ENCODE peak calls at places on chromosomes 12 and 14, in four cellular contexts. T, M, R and G are unnamed samples.

GRCh38 chr14:58746261-58746660 is 108.5 kb downstream of the DACT1 start:
- DNase-seq in T (peak), M (peak), R (no peak), G (no peak)

GRCh38 chr14:53696217-53696965 is 260.2 kb downstream of the BMP4 start:
- DNase-seq in T (no peak), M (no peak), R (no peak), G (no peak)

GRCh38 chr12:116384629-116385485 is 107.4 kb upstream of the MED13L start:
- DNase-seq in T (no peak), M (peak), R (no peak), G (peak)

GRCh38 chr14:89025581-89026236 is 201.3 kb downstream of the TTC8 start:
- DNase-seq in T (no peak), M (no peak), R (no peak), G (no peak)

GRCh38 chr12:90953956-90954421 is 987 bp downstream of the CCER1 start:
- DNase-seq in T (no peak), M (no peak), R (no peak), G (no peak)

GRCh38 chr12:90342081-90342480 is 612.9 kb downstream of the CCER1 start:
- DNase-seq in T (no peak), M (no peak), R (no peak), G (no peak)

GRCh38 chr12:10669533-10669932 is 4.3 kb downstream of the STYK1 start:
- DNase-seq in T (no peak), M (no peak), R (no peak), G (no peak)

GRCh38 chr12:60257063-60257462 is 661.2 kb downstream of the SLC16A7 start:
- DNase-seq in T (peak), M (peak), R (no peak), G (no peak)

GRCh38 chr12:19898009-19898408 is 458.7 kb downstream of the AEBP2 start:
- DNase-seq in T (no peak), M (no peak), R (no peak), G (no peak)

GRCh38 chr12:28933864-28934527 is 215.1 kb upstream of the FAR2 start:
- DNase-seq in T (no peak), M (no peak), R (no peak), G (no peak)

GRCh38 chr14:103474893-103475292 is 47.7 kb downstream of the CKB start:
- DNase-seq in T (no peak), M (no peak), R (no peak), G (no peak)

GRCh38 chr12:23493690-23494101 is 455.8 kb downstream of the SOX5 start:
- DNase-seq in T (no peak), M (no peak), R (no peak), G (no peak)

GRCh38 chr14:78921856-78922255 is 751.7 kb downstream of the NRXN3 start:
- DNase-seq in T (no peak), M (peak), R (no peak), G (no peak)

GRCh38 chr12:24398605-24399004 is 449.1 kb upstream of the SOX5 start:
- DNase-seq in T (no peak), M (no peak), R (no peak), G (no peak)

GRCh38 chr14:50001999-50002925 is 109.4 kb downstream of the ARF6 start:
- DNase-seq in T (no peak), M (no peak), R (no peak), G (no peak)

GRCh38 chr12:68303850-68304249 is 28.3 kb downstream of the MDM1 start:
- DNase-seq in T (no peak), M (peak), R (no peak), G (no peak)

GRCh38 chr14:77752799-77753516 is 8.0 kb downstream of the SNW1 start:
- DNase-seq in T (no peak), M (no peak), R (no peak), G (no peak)

GRCh38 chr12:48514728-48515127 is 10.7 kb upstream of the OR8S1 start:
- DNase-seq in T (no peak), M (no peak), R (no peak), G (no peak)

GRCh38 chr12:111993290-111994150 is 19.4 kb downstream of the TMEM116 start:
- DNase-seq in T (no peak), M (no peak), R (no peak), G (no peak)

GRCh38 chr14:64082837-64083236 is 211.3 kb downstream of the ESR2 start:
- DNase-seq in T (no peak), M (peak), R (peak), G (no peak)

GRCh38 chr14:60324837-60325236 is 75.8 kb downstream of the PPM1A start:
- DNase-seq in T (no peak), M (no peak), R (no peak), G (no peak)

GRCh38 chr14:106069786-106070185 is 543.4 kb downstream of the TMEM121 start:
- DNase-seq in T (no peak), M (no peak), R (no peak), G (no peak)

GRCh38 chr12:31773867-31774266 is 45.0 kb upstream of the AMN1 start:
- DNase-seq in T (no peak), M (no peak), R (no peak), G (no peak)

GRCh38 chr12:19695244-19696098 is 256.2 kb downstream of the AEBP2 start:
- DNase-seq in T (no peak), M (no peak), R (no peak), G (no peak)

GRCh38 chr12:124398578-124399227 is 103.8 kb downstream of the RFLNA start:
- DNase-seq in T (no peak), M (no peak), R (peak), G (no peak)

GRCh38 chr12:114412307-114412706 is 6.4 kb upstream of the TBX5 start:
- DNase-seq in T (no peak), M (no peak), R (no peak), G (no peak)

GRCh38 chr14:60637490-60638452 is 11.5 kb downstream of the SIX1 start:
- DNase-seq in T (no peak), M (peak), R (no peak), G (no peak)

GRCh38 chr12:50528800-50529199 is 24.0 kb downstream of the DIP2B start:
- DNase-seq in T (no peak), M (no peak), R (no peak), G (no peak)

GRCh38 chr14:104895786-104896642 is 28.7 kb upstream of the PLD4 start:
- DNase-seq in T (no peak), M (no peak), R (peak), G (peak)

GRCh38 chr12:18502422-18502821 is 235.4 kb downstream of the PLCZ1 start:
- DNase-seq in T (no peak), M (no peak), R (no peak), G (no peak)

GRCh38 chr12:29726321-29726692 is 57.4 kb downstream of the TMTC1 start:
- DNase-seq in T (no peak), M (peak), R (no peak), G (no peak)

GRCh38 chr12:123056053-123056452 is 75.6 kb downstream of the ARL6IP4 start:
- DNase-seq in T (peak), M (peak), R (no peak), G (no peak)

DNA sequence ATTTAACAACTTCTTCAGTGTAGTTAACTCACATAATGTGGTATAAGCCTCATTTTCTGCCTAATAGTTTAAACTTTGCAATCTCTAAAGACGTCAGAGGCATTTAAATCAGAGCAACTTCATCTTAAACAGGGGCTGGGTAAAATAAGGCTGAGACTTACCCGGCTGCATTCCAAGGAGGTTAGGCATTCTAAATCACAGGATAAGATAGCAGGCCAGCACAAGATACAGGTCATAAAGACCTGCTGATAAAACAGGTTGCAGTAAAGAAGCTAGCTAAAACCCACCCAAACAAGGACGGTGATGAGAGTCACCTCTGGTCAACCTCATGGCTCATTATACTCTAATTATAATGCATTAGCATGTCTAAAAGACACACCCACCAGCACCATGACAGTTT is 115.6 kb upstream of the PKP2 start:
- DNase-seq in T (no peak), M (no peak), R (no peak), G (no peak)
- H3K27ac ChIP-seq in T (no peak), M (no peak), R (no peak), G (no peak)

DNA sequence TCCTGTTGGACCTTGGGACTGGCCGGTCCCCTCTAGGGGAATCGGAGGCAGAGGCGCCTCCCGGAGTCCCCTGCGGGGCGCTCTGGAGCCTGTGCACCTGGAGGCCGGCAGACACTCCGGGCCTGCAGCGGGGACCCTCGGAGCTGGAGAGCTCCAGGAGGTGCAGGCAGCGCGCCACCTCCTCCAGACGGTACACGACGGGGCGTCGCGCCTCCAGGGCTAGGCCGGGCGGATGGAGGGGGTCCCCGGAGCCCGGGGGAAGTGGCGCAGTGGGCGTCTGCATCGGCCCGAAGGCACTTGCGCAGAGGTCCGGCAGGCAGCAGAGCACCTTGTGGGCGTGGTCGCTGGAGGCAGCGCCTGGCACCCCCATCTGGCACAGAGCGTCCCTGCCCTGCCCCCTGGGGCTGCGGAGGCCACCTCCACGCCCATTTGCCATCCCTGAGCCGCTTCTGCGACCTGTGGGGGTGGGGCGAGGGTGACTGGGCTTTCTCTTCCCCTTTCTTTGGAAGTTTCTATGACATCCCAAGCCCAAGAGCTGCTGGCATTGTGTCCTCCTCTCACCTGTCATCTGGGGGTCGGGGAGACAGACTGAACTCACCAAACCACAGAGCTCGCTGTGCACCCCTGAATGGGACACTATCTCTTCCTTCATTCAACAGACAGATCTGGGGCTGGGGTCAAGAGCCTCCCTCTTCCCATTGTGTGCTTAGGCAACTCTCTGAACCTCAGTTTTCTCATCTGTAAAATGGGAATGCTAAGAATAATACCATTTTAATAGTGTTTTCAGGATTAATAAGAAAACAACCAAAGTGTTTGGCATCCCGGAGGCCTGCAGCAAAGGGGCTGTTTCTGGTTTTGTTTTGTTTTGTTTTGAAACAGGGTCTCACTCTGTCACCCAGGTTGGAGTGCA is 37.5 kb upstream of the CORO1C start:
- DNase-seq in T (peak), M (no peak), R (peak), G (peak)
- TF ChIP-seq CTCF in T (peak), M (no peak), R (no peak), G (no peak)

DNA sequence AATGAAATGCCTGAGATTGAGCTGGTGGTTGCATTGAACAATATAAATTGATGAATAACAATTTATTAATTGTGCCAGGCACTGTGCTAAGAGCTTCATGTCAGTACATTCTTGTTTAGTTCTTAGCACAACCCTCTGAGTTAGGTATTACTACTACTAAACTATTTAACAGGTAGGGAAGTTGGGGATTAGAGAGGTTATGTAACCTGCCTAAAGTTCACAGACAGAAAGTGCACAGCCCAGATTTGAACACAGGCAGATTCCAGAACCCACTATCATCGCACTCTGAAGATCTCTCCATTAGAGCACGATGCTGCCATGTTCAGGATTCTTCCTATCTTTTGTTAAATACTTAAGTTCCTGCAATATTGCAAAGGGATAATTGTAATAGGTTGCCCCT is 49.3 kb downstream of the ETV6 start:
- DNase-seq in T (no peak), M (no peak), R (no peak), G (no peak)
- H3K27ac ChIP-seq in T (no peak), M (no peak), R (peak), G (peak)

DNA sequence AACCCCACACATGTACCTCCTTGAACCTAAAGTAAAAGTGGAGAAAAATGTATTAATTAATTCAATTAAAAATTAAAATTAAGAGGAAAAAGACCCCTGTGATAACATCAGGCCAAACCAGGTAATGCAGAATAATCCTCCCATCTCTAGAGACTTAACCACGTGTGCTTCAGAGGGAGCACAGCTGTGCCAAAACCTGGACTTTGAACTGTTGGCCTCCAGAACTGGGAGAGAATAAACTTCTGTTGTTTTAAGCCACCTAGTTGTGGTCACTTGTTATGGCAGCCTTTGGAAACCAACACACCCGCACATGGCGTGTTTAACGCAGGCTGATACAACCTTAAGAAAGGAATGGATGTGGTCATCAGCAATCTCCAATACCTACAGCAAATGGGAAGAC is 23.8 kb downstream of the OAS2 start:
- DNase-seq in T (peak), M (no peak), R (no peak), G (peak)
- TF ChIP-seq CTCF in T (no peak), M (peak), R (no peak), G (peak)